ENCODE peak calls at places on chromosomes 13 and 19, in nine cellular contexts. One of them, this sample, is unnamed.

GRCh38 chr19:35267818-35268545 is 780 bp upstream of the USF2 start:
- DNase-seq in NCI-H460: peak; percentile 58
- DNase-seq in hepatic stellate cell: peak; percentile 99
- DNase-seq in astrocyte of the spinal cord: peak; percentile 60
- DNase-seq in fibroblast of the aortic adventitia: peak; percentile 63
- DNase-seq in fibroblast of villous mesenchyme: peak; percentile 65
- DNase-seq in activated naive CD4-positive, alpha-beta T cell treated with anti-CD3 and anti-CD28 coated beads, Interleukin-2, amount 10 ng/mL, durations not matched to agents 7 days and 5 days: peak; percentile 75
- DNase-seq in nucleus accumbens: no peak
- DNase-seq in stimulated activated CD4-positive, alpha-beta T cell treated with anti-CD3 and anti-CD28 coated beads, TNF-alpha, amount 100 ng/mL, for 4 hours: peak; percentile 44
- DNase-seq in this sample: peak; percentile 67

GRCh38 chr19:48963371-48964204 is 1.5 kb upstream of the FTL start:
- DNase-seq in hepatic stellate cell: peak; percentile 85
- DNase-seq in fibroblast of villous mesenchyme: peak; percentile 77
- DNase-seq in fibroblast of the aortic adventitia: peak; percentile 73
- DNase-seq in activated naive CD4-positive, alpha-beta T cell treated with anti-CD3 and anti-CD28 coated beads, Interleukin-2, amount 10 ng/mL, durations not matched to agents 7 days and 5 days: peak; percentile 61
- DNase-seq in NCI-H460: peak; percentile 65
- DNase-seq in stimulated activated CD4-positive, alpha-beta T cell treated with anti-CD3 and anti-CD28 coated beads, TNF-alpha, amount 100 ng/mL, for 4 hours: peak; percentile 39
- DNase-seq in astrocyte of the spinal cord: peak; percentile 65
- DNase-seq in nucleus accumbens: no peak
- DNase-seq in this sample: peak; percentile 75

GRCh38 chr13:49060698-49061387 is 85.1 kb downstream of the FNDC3A start:
- DNase-seq in NCI-H460: no peak
- DNase-seq in fibroblast of villous mesenchyme: no peak
- DNase-seq in activated naive CD4-positive, alpha-beta T cell treated with anti-CD3 and anti-CD28 coated beads, Interleukin-2, amount 10 ng/mL, durations not matched to agents 7 days and 5 days: no peak
- DNase-seq in hepatic stellate cell: no peak
- DNase-seq in nucleus accumbens: no peak
- DNase-seq in astrocyte of the spinal cord: no peak
- DNase-seq in stimulated activated CD4-positive, alpha-beta T cell treated with anti-CD3 and anti-CD28 coated beads, TNF-alpha, amount 100 ng/mL, for 4 hours: no peak
- DNase-seq in fibroblast of the aortic adventitia: peak; percentile 39
- DNase-seq in this sample: peak; percentile 20

GRCh38 chr13:25114220-25114619 is 18.3 kb downstream of the PABPC3 start:
- DNase-seq in stimulated activated CD4-positive, alpha-beta T cell treated with anti-CD3 and anti-CD28 coated beads, TNF-alpha, amount 100 ng/mL, for 4 hours: no peak
- DNase-seq in nucleus accumbens: peak; percentile 32
- DNase-seq in hepatic stellate cell: peak; percentile 65
- DNase-seq in fibroblast of the aortic adventitia: peak; percentile 72
- DNase-seq in activated naive CD4-positive, alpha-beta T cell treated with anti-CD3 and anti-CD28 coated beads, Interleukin-2, amount 10 ng/mL, durations not matched to agents 7 days and 5 days: peak; percentile 77
- DNase-seq in NCI-H460: peak; percentile 61
- DNase-seq in fibroblast of villous mesenchyme: peak; percentile 68
- DNase-seq in astrocyte of the spinal cord: peak; percentile 76
- DNase-seq in this sample: peak; percentile 58

GRCh38 chr13:110546933-110547332 is 14.6 kb downstream of the RAB20 start:
- DNase-seq in astrocyte of the spinal cord: peak; percentile 97
- DNase-seq in NCI-H460: no peak
- DNase-seq in activated naive CD4-positive, alpha-beta T cell treated with anti-CD3 and anti-CD28 coated beads, Interleukin-2, amount 10 ng/mL, durations not matched to agents 7 days and 5 days: no peak
- DNase-seq in hepatic stellate cell: peak; percentile 70
- DNase-seq in fibroblast of the aortic adventitia: peak; percentile 90
- DNase-seq in fibroblast of villous mesenchyme: peak; percentile 86
- DNase-seq in nucleus accumbens: no peak
- DNase-seq in stimulated activated CD4-positive, alpha-beta T cell treated with anti-CD3 and anti-CD28 coated beads, TNF-alpha, amount 100 ng/mL, for 4 hours: no peak
- DNase-seq in this sample: peak; percentile 97

GRCh38 chr19:45250832-45251451 is at the start of gene MARK4:
- DNase-seq in stimulated activated CD4-positive, alpha-beta T cell treated with anti-CD3 and anti-CD28 coated beads, TNF-alpha, amount 100 ng/mL, for 4 hours: peak; percentile 24
- DNase-seq in activated naive CD4-positive, alpha-beta T cell treated with anti-CD3 and anti-CD28 coated beads, Interleukin-2, amount 10 ng/mL, durations not matched to agents 7 days and 5 days: peak; percentile 72
- DNase-seq in NCI-H460: peak; percentile 36
- DNase-seq in astrocyte of the spinal cord: peak; percentile 48
- DNase-seq in fibroblast of the aortic adventitia: peak; percentile 35
- DNase-seq in hepatic stellate cell: peak; percentile 94
- DNase-seq in nucleus accumbens: no peak
- DNase-seq in fibroblast of villous mesenchyme: peak; percentile 53
- DNase-seq in this sample: peak; percentile 44

GRCh38 chr19:47839913-47840312 is 18.2 kb downstream of the CRX start:
- DNase-seq in nucleus accumbens: no peak
- DNase-seq in fibroblast of the aortic adventitia: no peak
- DNase-seq in NCI-H460: no peak
- DNase-seq in stimulated activated CD4-positive, alpha-beta T cell treated with anti-CD3 and anti-CD28 coated beads, TNF-alpha, amount 100 ng/mL, for 4 hours: no peak
- DNase-seq in hepatic stellate cell: no peak
- DNase-seq in fibroblast of villous mesenchyme: no peak
- DNase-seq in astrocyte of the spinal cord: no peak
- DNase-seq in activated naive CD4-positive, alpha-beta T cell treated with anti-CD3 and anti-CD28 coated beads, Interleukin-2, amount 10 ng/mL, durations not matched to agents 7 days and 5 days: no peak
- DNase-seq in this sample: no peak

GRCh38 chr13:90272356-90272755 is 1075.1 kb upstream of the MIR17HG start:
- DNase-seq in fibroblast of villous mesenchyme: no peak
- DNase-seq in NCI-H460: no peak
- DNase-seq in activated naive CD4-positive, alpha-beta T cell treated with anti-CD3 and anti-CD28 coated beads, Interleukin-2, amount 10 ng/mL, durations not matched to agents 7 days and 5 days: no peak
- DNase-seq in astrocyte of the spinal cord: peak; percentile 75
- DNase-seq in fibroblast of the aortic adventitia: peak; percentile 58
- DNase-seq in hepatic stellate cell: no peak
- DNase-seq in stimulated activated CD4-positive, alpha-beta T cell treated with anti-CD3 and anti-CD28 coated beads, TNF-alpha, amount 100 ng/mL, for 4 hours: no peak
- DNase-seq in nucleus accumbens: no peak
- DNase-seq in this sample: peak; percentile 26

GRCh38 chr19:47456721-47457478 is 14.8 kb downstream of the SLC8A2 start:
- DNase-seq in astrocyte of the spinal cord: no peak
- DNase-seq in fibroblast of villous mesenchyme: no peak
- DNase-seq in nucleus accumbens: no peak
- DNase-seq in hepatic stellate cell: no peak
- DNase-seq in activated naive CD4-positive, alpha-beta T cell treated with anti-CD3 and anti-CD28 coated beads, Interleukin-2, amount 10 ng/mL, durations not matched to agents 7 days and 5 days: no peak
- DNase-seq in NCI-H460: no peak
- DNase-seq in stimulated activated CD4-positive, alpha-beta T cell treated with anti-CD3 and anti-CD28 coated beads, TNF-alpha, amount 100 ng/mL, for 4 hours: no peak
- DNase-seq in fibroblast of the aortic adventitia: no peak
- DNase-seq in this sample: no peak

GRCh38 chr19:13302521-13303270 is 152.5 kb downstream of the IER2 start:
- DNase-seq in fibroblast of villous mesenchyme: no peak
- DNase-seq in NCI-H460: no peak
- DNase-seq in fibroblast of the aortic adventitia: no peak
- DNase-seq in activated naive CD4-positive, alpha-beta T cell treated with anti-CD3 and anti-CD28 coated beads, Interleukin-2, amount 10 ng/mL, durations not matched to agents 7 days and 5 days: no peak
- DNase-seq in nucleus accumbens: no peak
- DNase-seq in stimulated activated CD4-positive, alpha-beta T cell treated with anti-CD3 and anti-CD28 coated beads, TNF-alpha, amount 100 ng/mL, for 4 hours: no peak
- DNase-seq in hepatic stellate cell: no peak
- DNase-seq in astrocyte of the spinal cord: no peak
- DNase-seq in this sample: no peak

GRCh38 chr13:76854894-76855293 is 31.3 kb downstream of the KCTD12 start:
- DNase-seq in hepatic stellate cell: no peak
- DNase-seq in fibroblast of villous mesenchyme: peak; percentile 14
- DNase-seq in astrocyte of the spinal cord: peak; percentile 28
- DNase-seq in stimulated activated CD4-positive, alpha-beta T cell treated with anti-CD3 and anti-CD28 coated beads, TNF-alpha, amount 100 ng/mL, for 4 hours: no peak
- DNase-seq in NCI-H460: no peak
- DNase-seq in fibroblast of the aortic adventitia: peak; percentile 46
- DNase-seq in activated naive CD4-positive, alpha-beta T cell treated with anti-CD3 and anti-CD28 coated beads, Interleukin-2, amount 10 ng/mL, durations not matched to agents 7 days and 5 days: no peak
- DNase-seq in nucleus accumbens: no peak
- DNase-seq in this sample: peak; percentile 9

GRCh38 chr19:39352549-39353285 is 10.5 kb downstream of the SAMD4B start:
- DNase-seq in stimulated activated CD4-positive, alpha-beta T cell treated with anti-CD3 and anti-CD28 coated beads, TNF-alpha, amount 100 ng/mL, for 4 hours: no peak
- DNase-seq in fibroblast of villous mesenchyme: no peak
- DNase-seq in nucleus accumbens: no peak
- DNase-seq in hepatic stellate cell: no peak
- DNase-seq in astrocyte of the spinal cord: no peak
- DNase-seq in NCI-H460: no peak
- DNase-seq in fibroblast of the aortic adventitia: peak; percentile 17
- DNase-seq in activated naive CD4-positive, alpha-beta T cell treated with anti-CD3 and anti-CD28 coated beads, Interleukin-2, amount 10 ng/mL, durations not matched to agents 7 days and 5 days: no peak
- DNase-seq in this sample: no peak

GRCh38 chr19:9431475-9431874 is 3.9 kb downstream of the ZNF266 start:
- DNase-seq in fibroblast of the aortic adventitia: no peak
- DNase-seq in activated naive CD4-positive, alpha-beta T cell treated with anti-CD3 and anti-CD28 coated beads, Interleukin-2, amount 10 ng/mL, durations not matched to agents 7 days and 5 days: peak; percentile 63
- DNase-seq in astrocyte of the spinal cord: peak; percentile 13
- DNase-seq in stimulated activated CD4-positive, alpha-beta T cell treated with anti-CD3 and anti-CD28 coated beads, TNF-alpha, amount 100 ng/mL, for 4 hours: no peak
- DNase-seq in fibroblast of villous mesenchyme: no peak
- DNase-seq in nucleus accumbens: no peak
- DNase-seq in hepatic stellate cell: peak; percentile 29
- DNase-seq in NCI-H460: no peak
- DNase-seq in this sample: peak; percentile 15

GRCh38 chr13:78609464-78610205 is 6.3 kb upstream of the POU4F1 start:
- DNase-seq in hepatic stellate cell: no peak
- DNase-seq in stimulated activated CD4-positive, alpha-beta T cell treated with anti-CD3 and anti-CD28 coated beads, TNF-alpha, amount 100 ng/mL, for 4 hours: no peak
- DNase-seq in fibroblast of villous mesenchyme: no peak
- DNase-seq in astrocyte of the spinal cord: no peak
- DNase-seq in fibroblast of the aortic adventitia: peak; percentile 20
- DNase-seq in activated naive CD4-positive, alpha-beta T cell treated with anti-CD3 and anti-CD28 coated beads, Interleukin-2, amount 10 ng/mL, durations not matched to agents 7 days and 5 days: peak; percentile 25
- DNase-seq in NCI-H460: no peak
- DNase-seq in nucleus accumbens: no peak
- DNase-seq in this sample: no peak

GRCh38 chr13:79051472-79051871 is 354.6 kb downstream of the RBM26 start:
- DNase-seq in astrocyte of the spinal cord: no peak
- DNase-seq in fibroblast of the aortic adventitia: no peak
- DNase-seq in NCI-H460: no peak
- DNase-seq in stimulated activated CD4-positive, alpha-beta T cell treated with anti-CD3 and anti-CD28 coated beads, TNF-alpha, amount 100 ng/mL, for 4 hours: no peak
- DNase-seq in nucleus accumbens: no peak
- DNase-seq in activated naive CD4-positive, alpha-beta T cell treated with anti-CD3 and anti-CD28 coated beads, Interleukin-2, amount 10 ng/mL, durations not matched to agents 7 days and 5 days: no peak
- DNase-seq in fibroblast of villous mesenchyme: no peak
- DNase-seq in hepatic stellate cell: no peak
- DNase-seq in this sample: no peak

GRCh38 chr13:77860621-77861020 is 58.0 kb downstream of the EDNRB start:
- DNase-seq in hepatic stellate cell: no peak
- DNase-seq in astrocyte of the spinal cord: peak; percentile 42
- DNase-seq in fibroblast of villous mesenchyme: peak; percentile 93
- DNase-seq in nucleus accumbens: no peak
- DNase-seq in NCI-H460: no peak
- DNase-seq in fibroblast of the aortic adventitia: peak; percentile 71
- DNase-seq in activated naive CD4-positive, alpha-beta T cell treated with anti-CD3 and anti-CD28 coated beads, Interleukin-2, amount 10 ng/mL, durations not matched to agents 7 days and 5 days: no peak
- DNase-seq in stimulated activated CD4-positive, alpha-beta T cell treated with anti-CD3 and anti-CD28 coated beads, TNF-alpha, amount 100 ng/mL, for 4 hours: no peak
- DNase-seq in this sample: peak; percentile 82

GRCh38 chr19:48635966-48636858 is 967 bp downstream of the DBP start:
- DNase-seq in activated naive CD4-positive, alpha-beta T cell treated with anti-CD3 and anti-CD28 coated beads, Interleukin-2, amount 10 ng/mL, durations not matched to agents 7 days and 5 days: peak; percentile 64
- DNase-seq in fibroblast of the aortic adventitia: no peak
- DNase-seq in stimulated activated CD4-positive, alpha-beta T cell treated with anti-CD3 and anti-CD28 coated beads, TNF-alpha, amount 100 ng/mL, for 4 hours: no peak
- DNase-seq in NCI-H460: no peak
- DNase-seq in hepatic stellate cell: no peak
- DNase-seq in astrocyte of the spinal cord: no peak
- DNase-seq in nucleus accumbens: no peak
- DNase-seq in fibroblast of villous mesenchyme: no peak
- DNase-seq in this sample: no peak

GRCh38 chr19:29404015-29404414 is 121.8 kb upstream of the VSTM2B start:
- DNase-seq in fibroblast of the aortic adventitia: no peak
- DNase-seq in fibroblast of villous mesenchyme: no peak
- DNase-seq in nucleus accumbens: no peak
- DNase-seq in activated naive CD4-positive, alpha-beta T cell treated with anti-CD3 and anti-CD28 coated beads, Interleukin-2, amount 10 ng/mL, durations not matched to agents 7 days and 5 days: no peak
- DNase-seq in stimulated activated CD4-positive, alpha-beta T cell treated with anti-CD3 and anti-CD28 coated beads, TNF-alpha, amount 100 ng/mL, for 4 hours: no peak
- DNase-seq in NCI-H460: no peak
- DNase-seq in astrocyte of the spinal cord: no peak
- DNase-seq in hepatic stellate cell: no peak
- DNase-seq in this sample: no peak

GRCh38 chr13:84607614-84608013 is 725.3 kb upstream of the SLITRK1 start:
- DNase-seq in nucleus accumbens: no peak
- DNase-seq in astrocyte of the spinal cord: peak; percentile 91
- DNase-seq in NCI-H460: no peak
- DNase-seq in fibroblast of the aortic adventitia: peak; percentile 82
- DNase-seq in activated naive CD4-positive, alpha-beta T cell treated with anti-CD3 and anti-CD28 coated beads, Interleukin-2, amount 10 ng/mL, durations not matched to agents 7 days and 5 days: no peak
- DNase-seq in stimulated activated CD4-positive, alpha-beta T cell treated with anti-CD3 and anti-CD28 coated beads, TNF-alpha, amount 100 ng/mL, for 4 hours: no peak
- DNase-seq in fibroblast of villous mesenchyme: peak; percentile 0
- DNase-seq in hepatic stellate cell: peak; percentile 0
- DNase-seq in this sample: peak; percentile 90

GRCh38 chr13:112963641-112964040 is 5.4 kb upstream of the MCF2L start:
- DNase-seq in nucleus accumbens: no peak
- DNase-seq in fibroblast of the aortic adventitia: no peak
- DNase-seq in stimulated activated CD4-positive, alpha-beta T cell treated with anti-CD3 and anti-CD28 coated beads, TNF-alpha, amount 100 ng/mL, for 4 hours: no peak
- DNase-seq in fibroblast of villous mesenchyme: no peak
- DNase-seq in activated naive CD4-positive, alpha-beta T cell treated with anti-CD3 and anti-CD28 coated beads, Interleukin-2, amount 10 ng/mL, durations not matched to agents 7 days and 5 days: no peak
- DNase-seq in hepatic stellate cell: no peak
- DNase-seq in NCI-H460: no peak
- DNase-seq in astrocyte of the spinal cord: no peak
- DNase-seq in this sample: no peak

GRCh38 chr19:29702958-29703320 is 12.1 kb downstream of the C19orf12 start:
- DNase-seq in hepatic stellate cell: no peak
- DNase-seq in fibroblast of villous mesenchyme: no peak
- DNase-seq in stimulated activated CD4-positive, alpha-beta T cell treated with anti-CD3 and anti-CD28 coated beads, TNF-alpha, amount 100 ng/mL, for 4 hours: no peak
- DNase-seq in nucleus accumbens: no peak
- DNase-seq in fibroblast of the aortic adventitia: no peak
- DNase-seq in activated naive CD4-positive, alpha-beta T cell treated with anti-CD3 and anti-CD28 coated beads, Interleukin-2, amount 10 ng/mL, durations not matched to agents 7 days and 5 days: no peak
- DNase-seq in NCI-H460: no peak
- DNase-seq in astrocyte of the spinal cord: no peak
- DNase-seq in this sample: no peak

GRCh38 chr13:111460548-111461444 is 140.4 kb downstream of the TEX29 start:
- DNase-seq in NCI-H460: peak; percentile 27
- DNase-seq in fibroblast of villous mesenchyme: peak; percentile 53
- DNase-seq in hepatic stellate cell: peak; percentile 65
- DNase-seq in astrocyte of the spinal cord: peak; percentile 15
- DNase-seq in stimulated activated CD4-positive, alpha-beta T cell treated with anti-CD3 and anti-CD28 coated beads, TNF-alpha, amount 100 ng/mL, for 4 hours: no peak
- DNase-seq in activated naive CD4-positive, alpha-beta T cell treated with anti-CD3 and anti-CD28 coated beads, Interleukin-2, amount 10 ng/mL, durations not matched to agents 7 days and 5 days: peak; percentile 29
- DNase-seq in nucleus accumbens: no peak
- DNase-seq in fibroblast of the aortic adventitia: peak; percentile 46
- DNase-seq in this sample: peak; percentile 70

GRCh38 chr19:1407662-1408299 is 395 bp downstream of the DAZAP1 start:
- DNase-seq in fibroblast of the aortic adventitia: no peak
- DNase-seq in nucleus accumbens: no peak
- DNase-seq in stimulated activated CD4-positive, alpha-beta T cell treated with anti-CD3 and anti-CD28 coated beads, TNF-alpha, amount 100 ng/mL, for 4 hours: no peak
- DNase-seq in hepatic stellate cell: no peak
- DNase-seq in NCI-H460: no peak
- DNase-seq in astrocyte of the spinal cord: no peak
- DNase-seq in activated naive CD4-positive, alpha-beta T cell treated with anti-CD3 and anti-CD28 coated beads, Interleukin-2, amount 10 ng/mL, durations not matched to agents 7 days and 5 days: peak; percentile 55
- DNase-seq in fibroblast of villous mesenchyme: no peak
- DNase-seq in this sample: no peak

GRCh38 chr19:6720369-6721112 is at the start of gene C3:
- DNase-seq in activated naive CD4-positive, alpha-beta T cell treated with anti-CD3 and anti-CD28 coated beads, Interleukin-2, amount 10 ng/mL, durations not matched to agents 7 days and 5 days: no peak
- DNase-seq in NCI-H460: no peak
- DNase-seq in stimulated activated CD4-positive, alpha-beta T cell treated with anti-CD3 and anti-CD28 coated beads, TNF-alpha, amount 100 ng/mL, for 4 hours: no peak
- DNase-seq in hepatic stellate cell: no peak
- DNase-seq in fibroblast of villous mesenchyme: peak; percentile 44
- DNase-seq in nucleus accumbens: no peak
- DNase-seq in fibroblast of the aortic adventitia: peak; percentile 92
- DNase-seq in astrocyte of the spinal cord: no peak
- DNase-seq in this sample: peak; percentile 36

GRCh38 chr13:21175656-21176194 is 627 bp downstream of the SKA3 start:
- DNase-seq in stimulated activated CD4-positive, alpha-beta T cell treated with anti-CD3 and anti-CD28 coated beads, TNF-alpha, amount 100 ng/mL, for 4 hours: no peak
- DNase-seq in fibroblast of villous mesenchyme: peak; percentile 58
- DNase-seq in NCI-H460: no peak
- DNase-seq in nucleus accumbens: no peak
- DNase-seq in fibroblast of the aortic adventitia: no peak
- DNase-seq in astrocyte of the spinal cord: peak; percentile 57
- DNase-seq in activated naive CD4-positive, alpha-beta T cell treated with anti-CD3 and anti-CD28 coated beads, Interleukin-2, amount 10 ng/mL, durations not matched to agents 7 days and 5 days: no peak
- DNase-seq in hepatic stellate cell: no peak
- DNase-seq in this sample: peak; percentile 48

This sample was measured in fibroblast of lung.